ENCODE peak calls at places on chromosomes 11 and 22, in four cellular contexts. F, E, D and I are unnamed samples.

GRCh38 chr11:108037636-108038035 is 28.9 kb downstream of the CUL5 start:
- DNase-seq in F (no peak), E (no peak), D (no peak), I (no peak)

GRCh38 chr11:134975866-134976265 is 563.8 kb upstream of the B3GAT1 start:
- DNase-seq in F (no peak), E (no peak), D (no peak), I (no peak)

GRCh38 chr11:34249439-34250073 is 108.3 kb downstream of the ABTB2 start:
- DNase-seq in F (no peak), E (no peak), D (no peak), I (no peak)

GRCh38 chr11:10429526-10429925 is 25.5 kb upstream of the AMPD3 start:
- DNase-seq in F (no peak), E (no peak), D (no peak), I (no peak)

GRCh38 chr11:67644472-67645418 is 5.2 kb upstream of the TBX10 start:
- DNase-seq in F (no peak), E (no peak), D (peak), I (peak)

GRCh38 chr11:17117262-17117661 is 39.8 kb upstream of the RPS13 start:
- DNase-seq in F (no peak), E (no peak), D (no peak), I (no peak)

GRCh38 chr11:117884994-117885393 is 8.5 kb upstream of the FXYD6 start:
- DNase-seq in F (no peak), E (peak), D (no peak), I (no peak)

GRCh38 chr11:71491531-71492329 is 35.3 kb upstream of the KRTAP5-7 start:
- DNase-seq in F (no peak), E (no peak), D (no peak), I (no peak)

GRCh38 chr11:2693271-2693833 is 6.4 kb downstream of the KCNQ1OT1 start:
- DNase-seq in F (no peak), E (no peak), D (no peak), I (no peak)

GRCh38 chr11:113847111-113847510 is 28.3 kb downstream of the USP28 start:
- DNase-seq in F (no peak), E (no peak), D (no peak), I (no peak)

GRCh38 chr11:65459552-65459951 is 37.0 kb downstream of the NEAT1 start:
- DNase-seq in F (no peak), E (no peak), D (peak), I (no peak)

GRCh38 chr11:105935791-105936190 is 86.2 kb downstream of the MSANTD4 start:
- DNase-seq in F (no peak), E (no peak), D (no peak), I (no peak)

GRCh38 chr11:2995893-2996554 is 3.9 kb upstream of the NAP1L4 start:
- DNase-seq in F (no peak), E (no peak), D (no peak), I (no peak)

GRCh38 chr11:72409458-72409857 is 24.9 kb downstream of the CLPB start:
- DNase-seq in F (no peak), E (no peak), D (no peak), I (no peak)

GRCh38 chr22:23984430-23984829 is 4.5 kb downstream of the GSTT2 start:
- DNase-seq in F (no peak), E (peak), D (peak), I (no peak)

GRCh38 chr22:36391648-36392047 is 3.9 kb upstream of the MYH9 start:
- DNase-seq in F (no peak), E (no peak), D (no peak), I (no peak)

GRCh38 chr11:62487698-62488551 is 58.7 kb downstream of the AHNAK start:
- DNase-seq in F (no peak), E (no peak), D (no peak), I (no peak)

GRCh38 chr11:82906236-82906635 is 4.7 kb downstream of the DDIAS start:
- DNase-seq in F (peak), E (no peak), D (no peak), I (no peak)

GRCh38 chr22:44314425-44315067 is 1.8 kb upstream of the SHISAL1 start:
- DNase-seq in F (no peak), E (no peak), D (no peak), I (no peak)

GRCh38 chr11:27395556-27396258 is 32.7 kb upstream of the CCDC34 start:
- DNase-seq in F (no peak), E (no peak), D (no peak), I (no peak)

GRCh38 chr11:66100272-66101037 is 30.4 kb downstream of the PACS1 start:
- DNase-seq in F (peak), E (peak), D (peak), I (peak)

GRCh38 chr11:19843106-19843505 is 130.5 kb downstream of the NAV2 start:
- DNase-seq in F (no peak), E (no peak), D (no peak), I (no peak)

GRCh38 chr11:2527621-2528291 is 82.9 kb downstream of the KCNQ1 start:
- DNase-seq in F (no peak), E (peak), D (no peak), I (peak)

GRCh38 chr22:43829448-43829821 is 17.3 kb upstream of the EFCAB6 start:
- DNase-seq in F (no peak), E (peak), D (no peak), I (no peak)

GRCh38 chr11:13169709-13170108 is 107.9 kb upstream of the BMAL1 start:
- DNase-seq in F (no peak), E (no peak), D (no peak), I (no peak)

GRCh38 chr22:23225337-23225723 is 45.0 kb downstream of the BCR start:
- DNase-seq in F (no peak), E (no peak), D (no peak), I (no peak)

GRCh38 chr11:127000991-127001390 is 421 bp upstream of the KIRREL3 start:
- DNase-seq in F (no peak), E (no peak), D (no peak), I (no peak)

GRCh38 chr11:5421811-5422210 is at the start of gene OR51Q1:
- DNase-seq in F (no peak), E (no peak), D (no peak), I (no peak)

GRCh38 chr11:63512816-63513215 is 6.9 kb downstream of the LGALS12 start:
- DNase-seq in F (no peak), E (no peak), D (no peak), I (no peak)

GRCh38 chr22:50058338-50059184 is 463 bp upstream of the TTLL8 start:
- DNase-seq in F (no peak), E (no peak), D (peak), I (no peak)

GRCh38 chr11:8650401-8650990 is 32.0 kb downstream of the TRIM66 start:
- DNase-seq in F (no peak), E (no peak), D (no peak), I (no peak)

GRCh38 chr11:72085836-72086475 is 5.3 kb downstream of the LRRC51 start:
- DNase-seq in F (no peak), E (no peak), D (no peak), I (no peak)